ENCODE peak calls at places on chromosome 9, in ten cellular contexts. O is dorsolateral prefrontal cortex, J is thyroid gland, E is heart right ventricle, F is psoas muscle, B is breast epithelium, G is transverse colon, C is brain microvascular endothelial cell, H is tibial artery, P is endothelial cell of umbilical vein. K is an unnamed sample.

GRCh38 chr9:99259231-99259918 is 37.3 kb downstream of the SEC61B start:
- DNase-seq in O (peak), F (peak), G (peak), J (peak), C (no peak), P (peak), H (peak), B (peak), E (peak), K (no peak)

GRCh38 chr9:101029300-101030021 is 934 bp downstream of the PLPPR1 start:
- DNase-seq in B (no peak), J (no peak), G (no peak), H (no peak), F (no peak), O (no peak), C (no peak), P (no peak), E (no peak), K (no peak)

GRCh38 chr9:124256517-124257069 is 1.2 kb upstream of the NEK6 start:
- DNase-seq in C (peak), H (peak), P (peak), F (peak), O (no peak), J (peak), B (no peak), E (no peak), G (peak), K (peak)

GRCh38 chr9:123406691-123407536 is 50.9 kb downstream of the CRB2 start:
- DNase-seq in H (no peak), B (no peak), G (no peak), P (no peak), C (no peak), J (no peak), E (no peak), O (no peak), F (no peak), K (no peak)

GRCh38 chr9:125532412-125532811 is 174.6 kb downstream of the MAPKAP1 start:
- DNase-seq in J (no peak), C (no peak), H (no peak), G (no peak), E (no peak), O (no peak), B (no peak), F (no peak), P (no peak), K (no peak)

GRCh38 chr9:129626079-129626943 is at the start of gene NTMT1:
- DNase-seq in P (peak), F (peak), O (peak), E (peak), G (peak), J (peak), C (peak), H (peak), B (peak), K (peak)

GRCh38 chr9:133419005-133419404 is 1.2 kb upstream of the REXO4 start:
- DNase-seq in C (no peak), B (no peak), F (no peak), H (no peak), G (peak), O (no peak), E (no peak), J (no peak), P (no peak), K (no peak)

GRCh38 chr9:90546200-90546599 is 96.4 kb downstream of the DIRAS2 start:
- DNase-seq in G (no peak), H (no peak), P (no peak), J (peak), B (no peak), O (no peak), E (no peak), C (peak), F (no peak), K (peak)

GRCh38 chr9:120366646-120367019 is 213.3 kb downstream of the CDK5RAP2 start:
- DNase-seq in E (no peak), H (peak), J (peak), P (peak), G (no peak), C (peak), F (no peak), B (no peak), O (no peak), K (peak)

GRCh38 chr9:89372230-89372816 is 54.0 kb downstream of the SECISBP2 start:
- DNase-seq in G (no peak), C (no peak), O (no peak), F (no peak), B (no peak), P (no peak), H (no peak), E (no peak), J (no peak), K (no peak)

GRCh38 chr9:78363221-78363620 is 66.3 kb downstream of the PSAT1 start:
- DNase-seq in P (no peak), J (no peak), B (no peak), H (no peak), O (no peak), C (no peak), E (no peak), F (no peak), G (peak), K (no peak)

DNA sequence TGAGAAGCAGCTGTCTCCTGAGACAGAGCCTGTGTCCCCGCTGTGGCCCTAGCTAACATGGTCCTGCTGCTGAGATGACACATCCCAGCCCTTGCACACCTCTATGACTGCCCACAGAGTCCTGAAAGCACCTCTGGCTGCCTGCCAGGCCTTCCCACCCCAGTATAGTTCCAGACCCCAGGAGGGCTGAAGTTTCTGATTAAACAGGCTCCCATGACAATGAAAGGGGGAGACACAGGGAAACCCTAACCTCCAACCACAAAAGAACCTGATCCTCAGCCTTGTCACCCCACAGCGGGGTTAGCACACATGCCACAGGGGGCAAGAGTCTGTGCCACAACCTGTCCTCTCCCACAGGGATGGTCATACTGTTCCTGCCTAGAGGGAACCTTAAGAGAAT is 15.6 kb downstream of the CIZ1 start:
- DNase-seq in J (no peak), P (no peak), G (no peak), E (no peak), F (no peak), B (no peak), H (no peak), O (no peak), C (no peak), K (no peak)
- H3K27ac ChIP-seq in J (no peak), P (no peak), G (peak), E (no peak), F (no peak), B (no peak), H (no peak), O (no peak), C (no peak), K (peak)

GRCh38 chr9:71487046-71487445 is 281.3 kb downstream of the CEMIP2 start:
- DNase-seq in G (no peak), B (no peak), J (no peak), C (no peak), H (no peak), E (no peak), F (no peak), O (no peak), P (no peak), K (no peak)
- TF ChIP-seq CTCF in G (no peak), B (no peak), J (no peak), C (no peak), H (no peak), E (peak), F (no peak), O (no peak), P (no peak), K (no peak)

GRCh38 chr9:131404987-131405386 is 11.1 kb downstream of the PRRC2B start:
- DNase-seq in P (no peak), G (no peak), B (no peak), F (no peak), J (no peak), C (no peak), H (no peak), E (no peak), O (peak), K (no peak)
- H3K27ac ChIP-seq in P (no peak), G (peak), B (peak), F (peak), J (peak), C (no peak), H (peak), E (peak), O (peak), K (peak)

GRCh38 chr9:70052768-70053167 is 9.1 kb downstream of the MAMDC2 start:
- DNase-seq in O (no peak), H (no peak), P (no peak), J (no peak), F (no peak), E (no peak), G (no peak), B (no peak), C (no peak), K (no peak)
- TF ChIP-seq CTCF in O (no peak), H (no peak), P (no peak), J (no peak), F (no peak), E (no peak), G (no peak), B (no peak), C (no peak), K (no peak)

GRCh38 chr9:136088481-136088938 is 6.6 kb downstream of the NACC2 start:
- DNase-seq in E (no peak), F (peak), O (no peak), C (no peak), B (no peak), H (peak), J (no peak), P (no peak), G (no peak), K (no peak)
- H3K27ac ChIP-seq in E (peak), F (peak), O (no peak), C (no peak), B (no peak), H (peak), J (no peak), P (no peak), G (peak), K (peak)

K was measured in RWPE1.